ENCODE peak calls at places on chromosomes 2 and 18, in seven cellular contexts. U is CD4-positive, alpha-beta T cell; J is IMR-90; P is caudate nucleus; H is left ventricle myocardium inferior; Z is CD8-positive, alpha-beta memory T cell; X is breast epithelium. M is an unnamed sample.

GRCh38 chr18:62339106-62339988 is 14.2 kb downstream of the TNFRSF11A start:
- DNase-seq in U (no peak), J (peak; percentile 81), P (no peak), H (no peak), Z (no peak), X (no peak), M (peak; percentile 48)

GRCh38 chr18:48788378-48788777 is 162.4 kb downstream of the SMAD7 start:
- DNase-seq in U (no peak), J (no peak), P (no peak), H (no peak), Z (no peak), X (no peak), M (no peak)

GRCh38 chr2:157838442-157839161 is 37.5 kb downstream of the ACVR1 start:
- DNase-seq in U (no peak), J (peak; percentile 90), P (no peak), H (peak; percentile 19), Z (no peak), X (no peak), M (no peak)

GRCh38 chr2:238599549-238600505 is 173.1 kb downstream of the ASB1 start:
- DNase-seq in U (no peak), J (no peak), P (no peak), H (no peak), Z (no peak), X (no peak), M (no peak)

GRCh38 chr2:122136071-122136470 is 380.6 kb downstream of the TSN start:
- DNase-seq in U (no peak), J (peak; percentile 21), P (no peak), H (no peak), Z (no peak), X (no peak), M (no peak)

GRCh38 chr2:110873597-110874525 is 141.5 kb downstream of the ACOXL start:
- DNase-seq in U (no peak), J (no peak), P (no peak), H (no peak), Z (no peak), X (no peak), M (no peak)

GRCh38 chr2:185473838-185474237 is 264.8 kb upstream of the FSIP2 start:
- DNase-seq in U (no peak), J (no peak), P (no peak), H (no peak), Z (no peak), X (no peak), M (no peak)

GRCh38 chr2:37984589-37984988 is 59.5 kb downstream of the RMDN2 start:
- DNase-seq in U (no peak), J (peak; percentile 42), P (no peak), H (no peak), Z (no peak), X (no peak), M (no peak)

GRCh38 chr2:127669056-127669455 is 6.3 kb downstream of the LIMS2 start:
- DNase-seq in U (no peak), J (no peak), P (no peak), H (no peak), Z (no peak), X (no peak), M (no peak)

GRCh38 chr2:1099418-1099817 is 148.8 kb downstream of the SNTG2 start:
- DNase-seq in U (no peak), J (no peak), P (no peak), H (no peak), Z (no peak), X (no peak), M (no peak)

GRCh38 chr2:133158024-133158423 is 410.2 kb downstream of the NCKAP5 start:
- DNase-seq in U (no peak), J (no peak), P (no peak), H (no peak), Z (no peak), X (no peak), M (no peak)

GRCh38 chr2:109343460-109343859 is 214.5 kb downstream of the SH3RF3 start:
- DNase-seq in U (no peak), J (no peak), P (no peak), H (no peak), Z (no peak), X (no peak), M (no peak)

GRCh38 chr2:109066501-109066900 is 62.5 kb upstream of the SH3RF3 start:
- DNase-seq in U (no peak), J (no peak), P (no peak), H (no peak), Z (no peak), X (no peak), M (no peak)

GRCh38 chr2:75162897-75163296 is 36.4 kb downstream of the TACR1 start:
- DNase-seq in U (no peak), J (no peak), P (no peak), H (no peak), Z (no peak), X (no peak), M (no peak)

GRCh38 chr2:119255760-119256573 is 32.3 kb downstream of the STEAP3 start:
- DNase-seq in U (no peak), J (peak; percentile 98), P (no peak), H (no peak), Z (no peak), X (no peak), M (no peak)
- H3K27ac ChIP-seq in U (no peak overlapping the region), J (peak overlapping the region; percentile 3), P (no peak overlapping the region), H (no peak overlapping the region), Z (no peak overlapping the region), X (no peak overlapping the region), M (peak overlapping the region; percentile 65)

DNA sequence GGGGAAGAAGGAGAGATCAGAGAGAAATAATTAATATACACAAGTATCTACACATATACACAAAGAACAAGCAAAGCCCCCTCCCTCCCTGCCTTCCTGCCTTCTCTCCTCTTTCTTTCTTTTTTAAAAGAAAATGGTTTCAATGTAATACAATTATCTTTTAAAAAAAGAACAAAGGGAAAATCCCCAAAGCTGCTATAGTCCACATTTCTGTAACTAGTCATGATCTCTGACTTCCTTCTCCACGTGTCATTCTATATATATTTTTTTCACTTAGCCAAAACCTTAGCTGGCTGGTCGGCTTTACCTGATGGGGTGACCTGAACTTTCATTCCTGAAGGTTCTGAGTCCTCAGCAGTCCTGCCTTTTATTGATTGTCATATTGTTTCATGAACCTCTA is 44.3 kb downstream of the MAP3K20 start:
- DNase-seq in U (no peak), J (no peak), P (no peak), H (no peak), Z (no peak), X (no peak), M (no peak)
- H3K27ac ChIP-seq in U (no peak overlapping the region), J (no peak overlapping the region), P (no peak overlapping the region), H (peak overlapping the region; percentile 77), Z (no peak overlapping the region), X (peak overlapping the region; percentile 36), M (peak overlapping the region; percentile 73)

DNA sequence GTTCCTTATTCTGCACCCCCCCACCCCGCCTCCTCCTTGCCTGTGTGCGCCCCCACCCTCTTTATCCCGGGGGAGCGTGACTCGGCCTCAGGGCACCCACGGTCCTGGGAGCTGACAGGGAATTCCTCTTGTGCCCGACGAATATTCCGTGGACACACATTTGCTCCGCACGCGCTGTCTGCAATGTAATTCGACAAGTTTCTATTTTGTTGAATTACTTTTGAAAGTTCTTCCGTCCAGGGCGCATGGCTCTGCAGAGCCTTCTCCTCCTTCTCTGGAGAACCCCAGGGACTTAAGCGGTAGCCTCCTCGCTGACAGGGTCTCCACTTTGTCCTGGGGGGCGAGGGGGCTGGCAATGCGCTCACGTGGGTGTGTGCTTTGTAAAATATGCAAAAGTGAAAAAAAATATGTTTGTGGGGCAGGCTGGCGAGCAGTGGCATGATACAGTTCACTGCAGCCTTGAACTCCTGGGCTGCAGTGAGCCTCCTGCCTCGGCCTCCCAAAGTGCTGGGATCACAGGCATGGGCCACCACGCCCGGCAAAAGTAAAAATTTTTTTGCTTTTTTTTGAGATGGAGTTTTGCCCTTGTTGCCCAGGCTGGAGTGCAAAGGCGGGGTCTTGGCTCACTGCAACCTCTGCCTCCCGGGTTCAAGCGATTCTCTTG is 632 bp upstream of the PDIA6 start:
- DNase-seq in U (no peak), J (peak; percentile 36), P (no peak), H (no peak), Z (no peak), X (no peak), M (no peak)
- H3K27ac ChIP-seq in U (no peak overlapping the region), J (peak overlapping the region; percentile 56), P (peak overlapping the region; percentile 89), H (peak overlapping the region; percentile 91), Z (peak overlapping the region; percentile 31), X (peak overlapping the region; percentile 97), M (no peak overlapping the region)

DNA sequence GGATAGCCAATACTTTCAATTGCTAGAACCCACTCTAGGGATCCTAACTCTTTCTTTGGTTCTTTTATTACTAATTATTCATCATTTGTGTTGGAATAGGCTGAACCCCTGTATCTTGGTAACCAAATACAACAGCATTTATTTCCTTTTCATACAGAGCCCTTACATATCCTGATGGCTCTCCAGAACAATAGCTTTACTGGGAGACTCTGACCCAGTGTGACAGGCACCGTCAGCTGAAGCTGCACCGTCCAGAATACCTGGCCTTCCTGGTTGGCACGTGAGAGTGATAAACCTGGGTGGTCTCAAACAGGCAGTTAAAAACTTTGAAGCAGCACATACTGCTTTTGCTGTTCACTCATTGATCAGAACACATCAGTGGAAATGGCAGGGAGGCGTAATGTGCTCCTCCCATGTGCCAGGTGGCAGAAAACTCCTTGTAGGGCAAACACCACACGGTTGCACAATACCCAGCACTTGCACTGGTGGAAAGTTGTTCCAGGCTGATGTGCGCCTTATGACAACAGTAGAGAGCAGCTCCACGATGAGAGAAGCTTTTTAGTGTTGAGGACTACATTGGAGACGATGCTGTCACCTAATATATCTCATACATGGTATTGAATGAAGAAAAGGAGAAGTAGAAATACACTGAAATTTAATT is 456.2 kb downstream of the PARD3B start:
- DNase-seq in U (no peak), J (no peak), P (no peak), H (no peak), Z (no peak), X (no peak), M (no peak)
- H3K27ac ChIP-seq in U (no peak overlapping the region), J (no peak overlapping the region), P (no peak overlapping the region), H (no peak overlapping the region), Z (no peak overlapping the region), X (no peak overlapping the region), M (no peak overlapping the region)

GRCh38 chr2:28752608-28752984 is 966 bp downstream of the PPP1CB start:
- DNase-seq in U (no peak), J (no peak), P (no peak), H (no peak), Z (no peak), X (no peak), M (no peak)

GRCh38 chr2:28748176-28748575 is 3.5 kb upstream of the PPP1CB start:
- DNase-seq in U (no peak), J (no peak), P (no peak), H (no peak), Z (no peak), X (no peak), M (no peak)

GRCh38 chr2:28751102-28751955 is at the start of gene PPP1CB:
- DNase-seq in U (peak; percentile 94), J (peak; percentile 96), P (peak; percentile 83), H (peak; percentile 97), Z (peak; percentile 99), X (peak; percentile 96), M (peak; percentile 83)

GRCh38 chr2:28751956-28752607 is 452 bp downstream of the PPP1CB start:
- DNase-seq in U (peak; percentile 20), J (no peak), P (no peak), H (peak; percentile 29), Z (peak; percentile 18), X (no peak), M (no peak)

GRCh38 chr2:28750316-28751101 is 1.1 kb upstream of the PPP1CB start:
- DNase-seq in U (no peak), J (peak; percentile 50), P (no peak), H (no peak), Z (no peak), X (no peak), M (no peak)
- H3K27ac ChIP-seq in U (peak overlapping the region; percentile 91), J (peak overlapping the region; percentile 82), P (peak overlapping the region; percentile 97), H (peak overlapping the region; percentile 100), Z (peak overlapping the region; percentile 99), X (peak overlapping the region; percentile 100), M (peak overlapping the region; percentile 95)